ENCODE peak calls at places on chromosomes 12 and 14, in eight cellular contexts. C is CD8-positive, alpha-beta memory T cell; J is tibial artery; K is aorta; Y is psoas muscle; N is dorsolateral prefrontal cortex; Z is lung; S is tibial nerve. E is an unnamed sample. For H3K27me3, the result is how much of the 10 kb centered on the place peaks cover.

GRCh38 chr12:122974892-122975789 is at the start of gene OGFOD2:
- DNase-seq in Z (peak), C (peak), N (peak), K (peak), S (peak), J (peak), Y (peak), E (peak)

GRCh38 chr12:117158096-117158495 is 32.2 kb downstream of the FBXO21 start:
- DNase-seq in K (no peak), C (no peak), Z (no peak), S (no peak), J (no peak), Y (no peak), N (no peak), E (no peak)

GRCh38 chr12:39368891-39369290 is 74.0 kb downstream of the KIF21A start:
- DNase-seq in Y (no peak), S (no peak), K (no peak), N (no peak), C (no peak), Z (no peak), J (no peak), E (no peak)

GRCh38 chr12:56634242-56634836 is 4.2 kb upstream of the BAZ2A start:
- DNase-seq in N (peak), J (peak), Z (peak), K (no peak), S (no peak), Y (no peak), C (no peak), E (peak)

GRCh38 chr14:51119411-51120051 is 24.6 kb upstream of the TRIM9 start:
- DNase-seq in Z (no peak), J (no peak), Y (no peak), K (no peak), N (no peak), S (no peak), C (no peak), E (no peak)

GRCh38 chr12:124636138-124636968 is 68.9 kb upstream of the NCOR2 start:
- DNase-seq in C (no peak), J (peak), N (no peak), K (no peak), Z (no peak), S (no peak), Y (peak), E (no peak)

GRCh38 chr14:86574026-86574777 is 1044.3 kb downstream of the FLRT2 start:
- DNase-seq in K (no peak), C (no peak), S (no peak), J (no peak), Y (no peak), Z (no peak), N (no peak), E (no peak)

GRCh38 chr12:49810159-49810459 is 18.1 kb downstream of the NCKAP5L start:
- DNase-seq in J (no peak), Z (no peak), K (peak), Y (no peak), N (no peak), C (no peak), S (no peak), E (no peak)

GRCh38 chr14:31966896-31967668 is 110.0 kb upstream of the ARHGAP5 start:
- DNase-seq in N (no peak), K (no peak), Y (no peak), Z (no peak), S (peak), J (peak), C (no peak), E (no peak)

GRCh38 chr12:52423035-52423434 is 11.1 kb downstream of the KRT75 start:
- DNase-seq in Z (no peak), C (no peak), K (no peak), S (no peak), N (no peak), J (no peak), Y (no peak), E (no peak)

GRCh38 chr12:52423661-52424503 is 10.3 kb downstream of the KRT75 start:
- DNase-seq in Y (no peak), J (no peak), N (no peak), C (no peak), Z (no peak), K (no peak), S (no peak), E (no peak)

GRCh38 chr12:52426034-52426433 is 8.1 kb downstream of the KRT75 start:
- DNase-seq in J (no peak), C (no peak), S (no peak), Z (no peak), Y (no peak), N (no peak), K (no peak), E (no peak)

GRCh38 chr12:52427083-52427482 is 7.1 kb downstream of the KRT75 start:
- DNase-seq in J (no peak), C (no peak), Z (no peak), Y (no peak), K (no peak), S (no peak), N (no peak), E (no peak)

DNA sequence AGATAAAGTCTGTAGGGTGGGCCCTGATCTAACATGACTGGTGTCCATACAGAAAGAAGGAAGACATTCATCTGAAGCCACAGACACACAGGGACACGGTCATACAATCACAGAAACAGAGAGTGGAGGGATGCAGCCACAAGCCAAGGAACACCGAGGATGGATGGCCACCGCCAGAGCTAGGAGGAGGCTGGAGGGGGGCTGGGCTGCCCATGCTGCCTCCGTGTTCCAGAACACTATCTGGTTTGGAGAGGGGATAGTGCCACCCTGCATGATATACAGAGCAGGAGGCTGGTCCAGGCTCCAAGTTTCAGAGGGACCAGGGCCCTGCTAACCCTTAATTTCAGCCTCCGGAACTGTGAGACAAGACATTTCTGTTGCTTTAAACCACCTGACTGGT is 8.7 kb downstream of the KRT75 start:
- DNase-seq in S (no peak), K (no peak), N (no peak), C (no peak), Z (no peak), J (no peak), Y (no peak), E (no peak)
- H3K27me3 ChIP-seq in S (under half), K (under half), N (under half), C (under half), Z (under half), J (under half), Y (under half), E (under half)

GRCh38 chr14:99242816-99243795 is 28.9 kb downstream of the BCL11B start:
- DNase-seq in K (no peak), Z (no peak), C (no peak), N (no peak), S (no peak), Y (no peak), J (no peak), E (peak)
- H3K27me3 ChIP-seq in K (under half), Z (under half), C (under half), N (half or more), S (under half), Y (under half), J (under half), E (under half)

DNA sequence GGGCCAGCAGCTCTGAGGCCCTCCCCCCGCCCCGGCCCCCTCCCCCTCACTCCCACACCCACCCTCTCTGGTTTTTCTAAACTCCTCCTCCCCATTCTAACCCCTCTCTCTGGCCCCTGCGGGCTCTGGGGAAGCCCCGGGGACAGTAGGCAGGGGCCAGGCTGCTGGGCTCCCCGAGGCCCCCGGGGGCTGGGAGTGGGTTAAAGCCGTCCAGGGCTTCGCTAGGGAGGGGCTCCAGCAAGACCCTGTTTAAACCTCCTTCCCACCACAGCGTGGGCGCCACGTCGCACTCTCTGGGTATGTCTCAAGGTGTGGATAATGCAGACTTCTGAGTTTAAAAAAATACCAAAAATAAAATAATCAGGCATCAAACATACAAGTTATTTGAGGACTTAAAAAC is 51.4 kb downstream of the GALNT9 start:
- DNase-seq in Y (peak), N (no peak), S (no peak), Z (no peak), K (no peak), J (no peak), C (no peak), E (no peak)
- H3K27me3 ChIP-seq in Y (under half), N (half or more), S (under half), Z (under half), K (under half), J (under half), C (under half), E (under half)

GRCh38 chr14:22479132-22479531 is 109.9 kb downstream of the DAD1 start:
- DNase-seq in Z (no peak), S (no peak), N (no peak), C (no peak), J (no peak), Y (no peak), K (no peak), E (no peak)
- H3K27me3 ChIP-seq in Z (under half), S (under half), N (under half), C (under half), J (under half), Y (under half), K (under half), E (under half)

GRCh38 chr12:132250707-132251106 is 78.7 kb downstream of the GALNT9 start:
- DNase-seq in S (no peak), K (peak), J (no peak), C (no peak), Y (peak), Z (no peak), N (no peak), E (no peak)

GRCh38 chr12:132253698-132254480 is 75.5 kb downstream of the GALNT9 start:
- DNase-seq in J (no peak), S (no peak), Z (no peak), Y (peak), N (no peak), C (no peak), K (peak), E (no peak)

GRCh38 chr12:132251741-132252490 is 77.5 kb downstream of the GALNT9 start:
- DNase-seq in Z (no peak), N (no peak), J (no peak), C (no peak), K (peak), Y (peak), S (no peak), E (no peak)

GRCh38 chr12:132249747-132250478 is 79.5 kb downstream of the GALNT9 start:
- DNase-seq in N (no peak), K (peak), Y (no peak), Z (no peak), S (no peak), J (no peak), C (no peak), E (no peak)

DNA sequence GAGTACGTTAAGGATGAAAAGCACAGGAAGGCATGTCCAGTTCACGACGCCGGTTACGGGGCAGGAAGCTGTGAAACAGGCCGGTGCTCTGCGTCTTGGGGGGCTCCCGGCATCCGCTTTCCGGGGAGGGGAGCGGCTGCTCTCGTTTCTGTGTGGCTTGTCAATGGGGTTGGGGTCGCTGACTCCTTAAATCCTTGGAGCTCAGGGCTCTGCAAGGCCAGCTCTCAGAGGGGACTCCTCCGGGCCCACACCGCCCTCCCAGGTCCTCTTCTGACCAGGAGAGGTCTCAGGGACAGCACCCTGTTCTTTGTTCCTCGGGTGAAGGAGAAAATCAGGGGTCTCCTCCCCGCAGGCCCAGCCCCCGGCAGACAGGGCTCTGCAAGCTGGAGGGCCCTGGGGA is 78.1 kb downstream of the GALNT9 start:
- DNase-seq in Z (no peak), K (peak), Y (no peak), C (no peak), S (no peak), N (no peak), J (no peak), E (no peak)
- H3K27me3 ChIP-seq in Z (under half), K (under half), Y (under half), C (under half), S (under half), N (under half), J (under half), E (under half)

E was measured in naive thymus-derived CD4-positive, alpha-beta T cell.